ENCODE peak calls at places on chromosomes 5 and 9, in eight cellular contexts. U is A549, N is PC-9, J is PC-3, B is mesendoderm, O is IMR-90, F is DND-41, A is neuronal stem cell. Z is an unnamed sample.

GRCh38 chr5:66814146-66814991 is 218.2 kb downstream of the MAST4 start:
- DNase-seq in U (peak; percentile 66), J (peak; percentile 49), B (peak; percentile 65), F (peak; percentile 65), N (peak; percentile 29), O (peak; percentile 63), A (peak; percentile 31), Z (peak; percentile 57)

GRCh38 chr9:117204971-117205370 is 209.9 kb downstream of the ASTN2 start:
- DNase-seq in O (peak; percentile 5), J (no peak), B (no peak), A (no peak), N (no peak), F (no peak), U (no peak), Z (no peak)

GRCh38 chr5:169114466-169114865 is 186.5 kb downstream of the SLIT3 start:
- DNase-seq in B (no peak), F (no peak), A (no peak), J (no peak), O (no peak), N (no peak), U (no peak), Z (no peak)

GRCh38 chr9:121201045-121201737 is 478 bp downstream of the RAB14 start:
- DNase-seq in O (no peak), J (no peak), A (peak; percentile 24), U (no peak), B (peak; percentile 49), N (peak; percentile 60), F (peak; percentile 40), Z (peak; percentile 75)

GRCh38 chr9:76537150-76537646 is 78.2 kb downstream of the GCNT1 start:
- DNase-seq in A (no peak), O (no peak), F (no peak), B (no peak), U (no peak), J (no peak), N (no peak), Z (peak; percentile 8)

GRCh38 chr9:17005085-17005484 is 129.8 kb upstream of the CNTLN start:
- DNase-seq in J (peak; percentile 34), A (no peak), F (no peak), N (peak; percentile 19), O (peak; percentile 81), B (peak; percentile 65), U (peak; percentile 36), Z (no peak)

GRCh38 chr5:94113087-94113486 is 371.7 kb upstream of the POU5F2 start:
- DNase-seq in O (no peak), A (no peak), U (no peak), J (no peak), B (no peak), N (no peak), F (no peak), Z (no peak)

GRCh38 chr5:132334812-132335211 is 34.7 kb upstream of the SLC22A5 start:
- DNase-seq in U (peak; percentile 23), A (no peak), O (peak; percentile 62), F (no peak), N (no peak), J (peak; percentile 69), B (no peak), Z (no peak)

GRCh38 chr5:42570946-42571625 is 147.8 kb downstream of the GHR start:
- DNase-seq in J (peak; percentile 50), A (no peak), F (no peak), B (no peak), O (peak; percentile 1), U (no peak), N (no peak), Z (no peak)

GRCh38 chr9:130290353-130291181 is 25.0 kb downstream of the HMCN2 start:
- DNase-seq in F (no peak), A (no peak), J (no peak), N (no peak), U (no peak), B (no peak), O (no peak), Z (no peak)

GRCh38 chr9:15578719-15579118 is 25.9 kb downstream of the CCDC171 start:
- DNase-seq in J (no peak), O (peak; percentile 85), F (no peak), A (no peak), U (no peak), B (no peak), N (no peak), Z (no peak)

GRCh38 chr9:38117646-38118045 is 48.6 kb upstream of the SHB start:
- DNase-seq in N (no peak), O (no peak), J (no peak), F (no peak), B (no peak), U (no peak), A (no peak), Z (no peak)

GRCh38 chr5:28548856-28549255 is 1510.5 kb upstream of the CDH9 start:
- DNase-seq in N (no peak), U (no peak), F (no peak), A (no peak), J (peak; percentile 41), B (no peak), O (no peak), Z (no peak)

GRCh38 chr9:87640385-87640795 is 85.5 kb upstream of the CTSL start:
- DNase-seq in O (peak; percentile 13), B (no peak), U (no peak), N (peak; percentile 32), F (no peak), A (no peak), J (no peak), Z (no peak)

GRCh38 chr9:655875-656274 is 185.6 kb upstream of the DMRT1 start:
- DNase-seq in B (peak; percentile 76), O (no peak), F (no peak), A (no peak), N (no peak), U (no peak), J (no peak), Z (no peak)

GRCh38 chr9:110180713-110181434 is 27.1 kb downstream of the C9orf152 start:
- DNase-seq in O (peak; percentile 80), N (peak; percentile 29), J (peak; percentile 79), F (no peak), U (peak; percentile 50), A (no peak), B (no peak), Z (no peak)

GRCh38 chr5:54608423-54609085 is 91.0 kb downstream of the SNX18 start:
- DNase-seq in A (no peak), B (no peak), J (no peak), N (no peak), U (no peak), F (no peak), O (peak; percentile 63), Z (no peak)

GRCh38 chr9:85158512-85158911 is 489.0 kb downstream of the NTRK2 start:
- DNase-seq in N (no peak), O (no peak), A (no peak), B (peak; percentile 34), J (no peak), F (no peak), U (no peak), Z (no peak)
- H3K4me2 ChIP-seq in N (no peak overlapping the region), O (no peak overlapping the region), A (no peak overlapping the region), B (no peak overlapping the region), J (no peak overlapping the region), F (no peak overlapping the region), U (no peak overlapping the region), Z (no peak overlapping the region)

GRCh38 chr5:1133510-1134255 is 21.8 kb upstream of the SLC12A7 start:
- DNase-seq in A (no peak), F (no peak), N (no peak), B (no peak), U (no peak), J (no peak), O (no peak), Z (no peak)
- H3K4me2 ChIP-seq in A (no peak overlapping the region), F (no peak overlapping the region), N (no peak overlapping the region), B (no peak overlapping the region), U (no peak overlapping the region), J (no peak overlapping the region), O (no peak overlapping the region), Z (no peak overlapping the region)

DNA sequence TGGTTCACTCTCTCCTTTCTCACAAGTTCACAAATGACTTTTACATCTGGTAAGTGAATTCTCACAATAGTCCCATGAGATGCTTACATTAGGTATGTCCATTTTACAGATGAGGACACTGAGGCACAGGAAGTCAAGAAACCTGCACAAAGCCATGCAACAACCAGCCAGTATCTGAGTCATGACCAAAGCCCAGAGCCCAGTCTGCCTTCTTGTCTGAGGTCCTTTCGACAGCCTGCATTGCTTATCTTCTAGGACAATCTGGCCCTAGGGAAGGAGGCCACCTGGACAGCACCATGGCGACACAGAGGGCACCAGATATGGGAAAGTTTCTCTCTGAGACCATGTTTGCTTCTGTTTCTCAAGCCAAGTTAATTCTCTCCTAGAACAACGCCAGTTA is 197.1 kb downstream of the NSG2 start:
- DNase-seq in F (no peak), O (no peak), N (no peak), B (no peak), U (no peak), J (no peak), A (no peak), Z (no peak)
- H3K4me2 ChIP-seq in F (no peak overlapping the region), O (no peak overlapping the region), N (no peak overlapping the region), B (no peak overlapping the region), U (peak overlapping the region; percentile 45), J (no peak overlapping the region), A (no peak overlapping the region), Z (no peak overlapping the region)

GRCh38 chr5:149367249-149367971 is 9.6 kb downstream of the PCYOX1L start:
- DNase-seq in N (peak; percentile 76), U (peak; percentile 82), F (peak; percentile 48), J (peak; percentile 95), B (peak; percentile 94), A (peak; percentile 81), O (peak; percentile 70), Z (peak; percentile 91)
- H3K4me2 ChIP-seq in N (no peak overlapping the region), U (peak overlapping the region; percentile 33), F (no peak overlapping the region), J (peak overlapping the region; percentile 8), B (no peak overlapping the region), A (no peak overlapping the region), O (no peak overlapping the region), Z (no peak overlapping the region)

GRCh38 chr9:36471359-36471758 is 71.3 kb upstream of the RNF38 start:
- DNase-seq in J (no peak), U (no peak), B (no peak), N (no peak), A (no peak), O (no peak), F (no peak), Z (no peak)
- H3K4me2 ChIP-seq in J (no peak overlapping the region), U (no peak overlapping the region), B (no peak overlapping the region), N (peak overlapping the region; percentile 62), A (no peak overlapping the region), O (peak overlapping the region; percentile 69), F (peak overlapping the region; percentile 88), Z (no peak overlapping the region)

GRCh38 chr9:125024917-125025316 is 84.0 kb upstream of the GOLGA1 start:
- DNase-seq in B (no peak), U (no peak), O (no peak), F (no peak), A (no peak), N (no peak), J (no peak), Z (no peak)

GRCh38 chr9:125025584-125025983 is 84.7 kb upstream of the GOLGA1 start:
- DNase-seq in J (no peak), O (peak; percentile 4), F (no peak), U (no peak), B (no peak), A (no peak), N (no peak), Z (no peak)

GRCh38 chr9:125028041-125028440 is 87.2 kb upstream of the GOLGA1 start:
- DNase-seq in A (no peak), J (no peak), O (no peak), F (no peak), N (no peak), U (no peak), B (no peak), Z (no peak)
- H3K4me2 ChIP-seq in A (no peak overlapping the region), J (no peak overlapping the region), O (no peak overlapping the region), F (no peak overlapping the region), N (no peak overlapping the region), U (no peak overlapping the region), B (no peak overlapping the region), Z (no peak overlapping the region)